ENCODE peak calls at places on chromosomes 12 and 14, in five cellular contexts. One of them, this sample, is unnamed.

GRCh38 chr12:25427328-25428249 is 125.5 kb downstream of the LMNTD1 start:
- DNase-seq in ascending aorta: no peak
- DNase-seq in RWPE1: no peak
- DNase-seq in IMR-90: peak; percentile 39
- DNase-seq in fibroblast of lung: no peak
- DNase-seq in this sample: no peak

GRCh38 chr14:62939970-62940369 is 105.3 kb downstream of the KCNH5 start:
- DNase-seq in ascending aorta: no peak
- DNase-seq in fibroblast of lung: no peak
- DNase-seq in IMR-90: no peak
- DNase-seq in RWPE1: no peak
- DNase-seq in this sample: no peak

GRCh38 chr12:13534645-13535398 is 338.3 kb downstream of the EMP1 start:
- DNase-seq in IMR-90: peak; percentile 23
- DNase-seq in ascending aorta: peak; percentile 9
- DNase-seq in fibroblast of lung: peak; percentile 20
- DNase-seq in RWPE1: peak; percentile 13
- DNase-seq in this sample: peak; percentile 47

GRCh38 chr12:39252628-39253027 is 190.3 kb downstream of the KIF21A start:
- DNase-seq in RWPE1: no peak
- DNase-seq in ascending aorta: no peak
- DNase-seq in fibroblast of lung: no peak
- DNase-seq in IMR-90: no peak
- DNase-seq in this sample: no peak

GRCh38 chr12:71694099-71694820 is 8.4 kb downstream of the TMEM19 start:
- DNase-seq in RWPE1: no peak
- DNase-seq in IMR-90: no peak
- DNase-seq in ascending aorta: no peak
- DNase-seq in fibroblast of lung: peak; percentile 16
- DNase-seq in this sample: peak; percentile 89

GRCh38 chr14:57889245-57889644 is 23.4 kb upstream of the SLC35F4 start:
- DNase-seq in ascending aorta: no peak
- DNase-seq in IMR-90: no peak
- DNase-seq in RWPE1: peak; percentile 13
- DNase-seq in fibroblast of lung: peak; percentile 26
- DNase-seq in this sample: no peak

GRCh38 chr12:70711831-70712230 is 74.6 kb upstream of the PTPRB start:
- DNase-seq in fibroblast of lung: no peak
- DNase-seq in RWPE1: no peak
- DNase-seq in ascending aorta: no peak
- DNase-seq in IMR-90: no peak
- DNase-seq in this sample: no peak

GRCh38 chr14:58731465-58732330 is 93.9 kb downstream of the DACT1 start:
- DNase-seq in IMR-90: peak; percentile 99
- DNase-seq in fibroblast of lung: peak; percentile 100
- DNase-seq in ascending aorta: no peak
- DNase-seq in RWPE1: peak; percentile 86
- DNase-seq in this sample: no peak

GRCh38 chr14:101894365-101895113 is 69.8 kb upstream of the DYNC1H1 start:
- DNase-seq in IMR-90: no peak
- DNase-seq in ascending aorta: no peak
- DNase-seq in RWPE1: no peak
- DNase-seq in fibroblast of lung: no peak
- DNase-seq in this sample: no peak

GRCh38 chr12:24810378-24810777 is 138.5 kb downstream of the BCAT1 start:
- DNase-seq in ascending aorta: no peak
- DNase-seq in fibroblast of lung: no peak
- DNase-seq in IMR-90: no peak
- DNase-seq in RWPE1: no peak
- DNase-seq in this sample: no peak

GRCh38 chr12:110247340-110248095 is 33.5 kb upstream of the ATP2A2 start:
- DNase-seq in RWPE1: peak; percentile 93
- DNase-seq in fibroblast of lung: peak; percentile 20
- DNase-seq in IMR-90: no peak
- DNase-seq in ascending aorta: no peak
- DNase-seq in this sample: no peak

GRCh38 chr12:62537544-62537943 is 70.9 kb downstream of the MON2 start:
- DNase-seq in ascending aorta: no peak
- DNase-seq in IMR-90: peak; percentile 78
- DNase-seq in RWPE1: no peak
- DNase-seq in fibroblast of lung: peak; percentile 84
- DNase-seq in this sample: no peak

GRCh38 chr12:19404232-19404880 is 34.9 kb upstream of the AEBP2 start:
- DNase-seq in RWPE1: no peak
- DNase-seq in ascending aorta: no peak
- DNase-seq in IMR-90: no peak
- DNase-seq in fibroblast of lung: no peak
- DNase-seq in this sample: no peak

GRCh38 chr12:126860210-126860609 is 1406.8 kb upstream of the TMEM132C start:
- DNase-seq in RWPE1: no peak
- DNase-seq in IMR-90: no peak
- DNase-seq in ascending aorta: no peak
- DNase-seq in fibroblast of lung: no peak
- DNase-seq in this sample: no peak

GRCh38 chr12:104957388-104958008 is 592 bp downstream of the SLC41A2 start:
- DNase-seq in fibroblast of lung: no peak
- DNase-seq in RWPE1: no peak
- DNase-seq in ascending aorta: no peak
- DNase-seq in IMR-90: no peak
- DNase-seq in this sample: no peak

GRCh38 chr12:76680940-76681339 is 83.0 kb upstream of the ZDHHC17 start:
- DNase-seq in RWPE1: no peak
- DNase-seq in ascending aorta: no peak
- DNase-seq in fibroblast of lung: peak; percentile 82
- DNase-seq in IMR-90: peak; percentile 88
- DNase-seq in this sample: no peak

GRCh38 chr12:106631150-106631549 is 48.3 kb downstream of the RFX4 start:
- DNase-seq in ascending aorta: no peak
- DNase-seq in RWPE1: no peak
- DNase-seq in fibroblast of lung: no peak
- DNase-seq in IMR-90: no peak
- DNase-seq in this sample: no peak

GRCh38 chr14:105043656-105044055 is 21.6 kb downstream of the GPR132 start:
- DNase-seq in IMR-90: no peak
- DNase-seq in RWPE1: no peak
- DNase-seq in fibroblast of lung: no peak
- DNase-seq in ascending aorta: no peak
- DNase-seq in this sample: no peak

GRCh38 chr14:29056167-29056566 is 289.6 kb downstream of the FOXG1 start:
- DNase-seq in fibroblast of lung: no peak
- DNase-seq in IMR-90: no peak
- DNase-seq in RWPE1: no peak
- DNase-seq in ascending aorta: no peak
- DNase-seq in this sample: no peak

GRCh38 chr14:89489796-89490506 is 72.9 kb upstream of the FOXN3 start:
- DNase-seq in RWPE1: no peak
- DNase-seq in fibroblast of lung: peak; percentile 52
- DNase-seq in ascending aorta: no peak
- DNase-seq in IMR-90: peak; percentile 78
- DNase-seq in this sample: no peak

GRCh38 chr14:63644741-63645140 is 3.1 kb upstream of the WDR89 start:
- DNase-seq in fibroblast of lung: no peak
- DNase-seq in RWPE1: no peak
- DNase-seq in ascending aorta: no peak
- DNase-seq in IMR-90: no peak
- DNase-seq in this sample: no peak

GRCh38 chr12:88207921-88208640 is 66.0 kb downstream of the TMTC3 start:
- DNase-seq in fibroblast of lung: peak; percentile 81
- DNase-seq in ascending aorta: no peak
- DNase-seq in RWPE1: no peak
- DNase-seq in IMR-90: peak; percentile 79
- DNase-seq in this sample: no peak

GRCh38 chr14:35949933-35950332 is 123.8 kb downstream of the BRMS1L start:
- DNase-seq in RWPE1: no peak
- DNase-seq in ascending aorta: no peak
- DNase-seq in IMR-90: no peak
- DNase-seq in fibroblast of lung: peak; percentile 14
- DNase-seq in this sample: no peak

GRCh38 chr14:93295541-93296220 is 37.2 kb downstream of the BTBD7 start:
- DNase-seq in ascending aorta: no peak
- DNase-seq in fibroblast of lung: no peak
- DNase-seq in RWPE1: no peak
- DNase-seq in IMR-90: no peak
- DNase-seq in this sample: no peak

GRCh38 chr12:50017047-50017446 is 8.2 kb downstream of the RACGAP1 start:
- DNase-seq in fibroblast of lung: peak; percentile 81
- DNase-seq in IMR-90: peak; percentile 93
- DNase-seq in ascending aorta: no peak
- DNase-seq in RWPE1: no peak
- DNase-seq in this sample: no peak

GRCh38 chr14:31990959-31991541 is 86.1 kb upstream of the ARHGAP5 start:
- DNase-seq in fibroblast of lung: peak; percentile 83
- DNase-seq in IMR-90: no peak
- DNase-seq in ascending aorta: no peak
- DNase-seq in RWPE1: no peak
- DNase-seq in this sample: no peak

GRCh38 chr12:34392741-34393085 is 370.4 kb downstream of the ALG10 start:
- DNase-seq in fibroblast of lung: no peak
- DNase-seq in ascending aorta: no peak
- DNase-seq in RWPE1: no peak
- DNase-seq in IMR-90: no peak
- DNase-seq in this sample: no peak

GRCh38 chr12:42094277-42094676 is 50.4 kb downstream of the GXYLT1 start:
- DNase-seq in RWPE1: peak; percentile 13
- DNase-seq in IMR-90: peak; percentile 72
- DNase-seq in ascending aorta: no peak
- DNase-seq in fibroblast of lung: peak; percentile 76
- DNase-seq in this sample: no peak

GRCh38 chr14:90488256-90488655 is 91.4 kb downstream of the CALM1 start:
- DNase-seq in IMR-90: no peak
- DNase-seq in RWPE1: no peak
- DNase-seq in ascending aorta: no peak
- DNase-seq in fibroblast of lung: no peak
- DNase-seq in this sample: no peak

GRCh38 chr12:50636505-50636904 is 127.4 kb upstream of the ATF1 start:
- DNase-seq in fibroblast of lung: no peak
- DNase-seq in RWPE1: no peak
- DNase-seq in ascending aorta: no peak
- DNase-seq in IMR-90: no peak
- DNase-seq in this sample: no peak

GRCh38 chr12:111745201-111745600 is 21.5 kb upstream of the ALDH2 start:
- DNase-seq in RWPE1: no peak
- DNase-seq in IMR-90: no peak
- DNase-seq in ascending aorta: no peak
- DNase-seq in fibroblast of lung: no peak
- DNase-seq in this sample: no peak

GRCh38 chr12:25730489-25731349 is 177.6 kb upstream of the LMNTD1 start:
- DNase-seq in ascending aorta: no peak
- DNase-seq in RWPE1: no peak
- DNase-seq in fibroblast of lung: no peak
- DNase-seq in IMR-90: no peak
- DNase-seq in this sample: no peak

GRCh38 chr12:3333991-3334391 is 157.0 kb upstream of the PRMT8 start:
- DNase-seq in RWPE1: no peak
- DNase-seq in ascending aorta: no peak
- DNase-seq in IMR-90: no peak
- DNase-seq in fibroblast of lung: no peak
- DNase-seq in this sample: no peak
- TF ChIP-seq CTCF in RWPE1: no peak
- TF ChIP-seq CTCF in ascending aorta: no peak
- TF ChIP-seq CTCF in IMR-90: no peak
- TF ChIP-seq CTCF in fibroblast of lung: no peak
- TF ChIP-seq CTCF in this sample: no peak

DNA sequence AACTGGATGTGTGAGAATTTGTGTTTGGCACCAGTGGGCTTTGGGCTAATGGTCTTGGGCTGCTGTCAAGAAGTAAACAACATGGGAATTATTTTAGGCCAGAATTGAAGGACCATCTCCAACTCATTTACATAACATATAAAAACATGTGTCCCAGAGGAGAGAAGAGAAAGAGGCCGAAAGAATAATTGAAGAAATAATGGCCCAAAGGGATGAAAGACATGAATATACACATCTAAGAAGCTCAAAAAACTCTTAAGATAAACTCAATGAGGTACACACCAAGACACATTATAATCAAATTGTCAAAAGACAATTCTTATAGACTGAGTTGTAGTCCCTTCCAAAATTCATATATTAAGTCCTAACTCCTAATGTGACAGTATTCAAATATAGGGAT is 56.1 kb upstream of the SCAF11 start:
- DNase-seq in fibroblast of lung: no peak
- DNase-seq in ascending aorta: no peak
- DNase-seq in IMR-90: no peak
- DNase-seq in RWPE1: no peak
- DNase-seq in this sample: no peak
- H3K27ac ChIP-seq in fibroblast of lung: no peak overlapping the region
- H3K27ac ChIP-seq in ascending aorta: no peak overlapping the region
- H3K27ac ChIP-seq in IMR-90: no peak overlapping the region
- H3K27ac ChIP-seq in RWPE1: no peak overlapping the region
- H3K27ac ChIP-seq in this sample: no peak overlapping the region

DNA sequence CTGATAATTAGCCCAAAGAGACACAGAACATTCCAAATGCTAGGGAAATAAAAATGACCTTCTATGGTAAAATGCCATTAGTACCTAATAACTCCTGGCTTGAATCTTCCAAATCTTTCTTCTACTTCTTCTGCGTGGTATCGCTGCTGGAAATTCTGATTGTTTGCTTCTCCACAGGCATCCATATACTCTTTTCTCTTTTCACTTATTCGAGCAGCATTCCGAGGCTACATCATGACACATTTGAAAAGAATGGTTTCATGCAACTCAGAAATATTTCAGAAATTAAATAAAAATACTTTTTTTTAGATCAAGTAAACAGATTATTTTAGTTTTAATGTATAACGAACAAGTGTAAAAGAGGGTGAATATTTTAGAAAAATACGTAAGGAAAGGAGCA is 18.9 kb downstream of the ZCCHC8 start:
- DNase-seq in RWPE1: no peak
- DNase-seq in IMR-90: peak; percentile 27
- DNase-seq in ascending aorta: no peak
- DNase-seq in fibroblast of lung: peak; percentile 55
- DNase-seq in this sample: no peak
- TF ChIP-seq CTCF in RWPE1: no peak
- TF ChIP-seq CTCF in IMR-90: no peak
- TF ChIP-seq CTCF in ascending aorta: no peak
- TF ChIP-seq CTCF in fibroblast of lung: no peak
- TF ChIP-seq CTCF in this sample: no peak

DNA sequence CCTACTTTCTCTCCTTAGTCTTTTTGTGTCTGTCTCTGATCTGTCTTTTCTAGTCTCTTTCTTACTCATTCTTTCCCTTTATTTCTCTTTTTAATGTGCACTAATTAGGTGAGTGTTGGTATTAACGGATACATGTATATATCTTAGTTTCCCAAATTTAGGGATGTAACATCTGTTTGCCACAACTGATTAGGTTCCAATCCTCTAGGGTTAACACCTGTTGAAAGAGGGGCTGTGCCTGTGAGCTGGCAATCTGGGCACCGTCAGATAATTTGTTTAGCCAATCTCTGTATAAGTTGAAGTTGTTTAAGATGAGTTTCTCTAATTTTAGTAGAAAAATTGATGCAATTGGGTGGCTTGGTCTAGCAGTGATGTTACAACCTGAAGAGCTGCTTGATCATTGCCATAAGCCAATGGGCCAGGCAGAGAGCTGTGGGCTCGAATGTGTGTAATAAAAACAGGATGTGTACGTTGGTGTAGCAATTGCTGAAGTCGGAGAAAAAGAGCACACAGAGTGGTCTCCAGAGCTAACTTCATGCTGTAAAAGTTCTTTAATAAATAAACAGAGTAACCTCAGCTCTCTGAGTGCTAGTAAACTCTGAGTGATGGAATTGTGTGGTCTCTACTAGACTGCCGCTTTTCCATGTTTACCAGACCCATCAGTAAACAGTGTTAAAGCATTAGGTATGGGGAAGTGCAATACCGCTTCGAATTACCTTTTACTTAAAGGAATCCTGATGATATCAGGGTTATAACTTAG is 18.3 kb upstream of the LYZ start:
- DNase-seq in ascending aorta: no peak
- DNase-seq in fibroblast of lung: no peak
- DNase-seq in IMR-90: no peak
- DNase-seq in RWPE1: no peak
- DNase-seq in this sample: peak; percentile 47
- H3K27ac ChIP-seq in ascending aorta: no peak overlapping the region
- H3K27ac ChIP-seq in fibroblast of lung: no peak overlapping the region
- H3K27ac ChIP-seq in IMR-90: no peak overlapping the region
- H3K27ac ChIP-seq in RWPE1: no peak overlapping the region
- H3K27ac ChIP-seq in this sample: peak overlapping the region; percentile 69